ENCODE peak calls at places on chromosomes 11 and 22, in seven cellular contexts. One of them, this sample, is unnamed.
A peak's percentile ranks its signal among the peaks of the same experiment; 100 is the strongest.

GRCh38 chr11:84103096-84103495 is 816.9 kb upstream of the CCDC90B start:
- DNase-seq in nephron progenitor cell: no peak
- DNase-seq in sciatic nerve: no peak
- DNase-seq in CD4-positive, alpha-beta T cell: no peak
- DNase-seq in iPS DF 19.7: no peak
- DNase-seq in fibroblast of lung: no peak
- DNase-seq in GM04503: no peak
- DNase-seq in this sample: no peak

GRCh38 chr11:706439-706956 is 467 bp downstream of the EPS8L2 start:
- DNase-seq in nephron progenitor cell: no peak
- DNase-seq in fibroblast of lung: peak; percentile 51
- DNase-seq in CD4-positive, alpha-beta T cell: no peak
- DNase-seq in GM04503: no peak
- DNase-seq in iPS DF 19.7: no peak
- DNase-seq in sciatic nerve: no peak
- DNase-seq in this sample: no peak

GRCh38 chr11:115939104-115939503 is 434.9 kb upstream of the CADM1 start:
- DNase-seq in fibroblast of lung: peak; percentile 58
- DNase-seq in CD4-positive, alpha-beta T cell: no peak
- DNase-seq in iPS DF 19.7: no peak
- DNase-seq in nephron progenitor cell: no peak
- DNase-seq in GM04503: no peak
- DNase-seq in sciatic nerve: no peak
- DNase-seq in this sample: peak; percentile 20

GRCh38 chr11:28983780-28984179 is 875.6 kb downstream of the METTL15 start:
- DNase-seq in iPS DF 19.7: no peak
- DNase-seq in nephron progenitor cell: no peak
- DNase-seq in GM04503: no peak
- DNase-seq in sciatic nerve: no peak
- DNase-seq in fibroblast of lung: no peak
- DNase-seq in CD4-positive, alpha-beta T cell: no peak
- DNase-seq in this sample: no peak

GRCh38 chr11:124681421-124681820 is 7.7 kb downstream of the SPA17 start:
- DNase-seq in iPS DF 19.7: no peak
- DNase-seq in CD4-positive, alpha-beta T cell: no peak
- DNase-seq in fibroblast of lung: no peak
- DNase-seq in nephron progenitor cell: no peak
- DNase-seq in GM04503: no peak
- DNase-seq in sciatic nerve: no peak
- DNase-seq in this sample: no peak

GRCh38 chr11:114085965-114086364 is 26.5 kb downstream of the ZBTB16 start:
- DNase-seq in iPS DF 19.7: no peak
- DNase-seq in nephron progenitor cell: no peak
- DNase-seq in GM04503: no peak
- DNase-seq in sciatic nerve: no peak
- DNase-seq in CD4-positive, alpha-beta T cell: no peak
- DNase-seq in fibroblast of lung: no peak
- DNase-seq in this sample: no peak

GRCh38 chr11:106670069-106670468 is 348.2 kb downstream of the GUCY1A2 start:
- DNase-seq in fibroblast of lung: no peak
- DNase-seq in CD4-positive, alpha-beta T cell: no peak
- DNase-seq in GM04503: no peak
- DNase-seq in iPS DF 19.7: no peak
- DNase-seq in sciatic nerve: no peak
- DNase-seq in nephron progenitor cell: no peak
- DNase-seq in this sample: no peak

GRCh38 chr11:66956689-66957290 is 1.4 kb downstream of the PC start:
- DNase-seq in iPS DF 19.7: no peak
- DNase-seq in sciatic nerve: no peak
- DNase-seq in fibroblast of lung: peak; percentile 77
- DNase-seq in nephron progenitor cell: peak; percentile 26
- DNase-seq in GM04503: no peak
- DNase-seq in CD4-positive, alpha-beta T cell: no peak
- DNase-seq in this sample: peak; percentile 66

GRCh38 chr22:30253205-30253852 is 6.8 kb upstream of the LIF start:
- DNase-seq in fibroblast of lung: peak; percentile 82
- DNase-seq in CD4-positive, alpha-beta T cell: no peak
- DNase-seq in iPS DF 19.7: no peak
- DNase-seq in sciatic nerve: peak; percentile 86
- DNase-seq in nephron progenitor cell: no peak
- DNase-seq in GM04503: no peak
- DNase-seq in this sample: peak; percentile 60

GRCh38 chr22:20463324-20464095 is 25.9 kb upstream of the SCARF2 start:
- DNase-seq in iPS DF 19.7: no peak
- DNase-seq in CD4-positive, alpha-beta T cell: peak; percentile 21
- DNase-seq in sciatic nerve: no peak
- DNase-seq in GM04503: no peak
- DNase-seq in fibroblast of lung: no peak
- DNase-seq in nephron progenitor cell: no peak
- DNase-seq in this sample: no peak

GRCh38 chr11:64566042-64566914 is 24.7 kb upstream of the SLC22A12 start:
- DNase-seq in sciatic nerve: no peak
- DNase-seq in CD4-positive, alpha-beta T cell: no peak
- DNase-seq in nephron progenitor cell: peak; percentile 56
- DNase-seq in iPS DF 19.7: no peak
- DNase-seq in GM04503: peak; percentile 39
- DNase-seq in fibroblast of lung: peak; percentile 81
- DNase-seq in this sample: peak; percentile 74

GRCh38 chr11:65637794-65638317 is at the start of gene SIPA1:
- DNase-seq in CD4-positive, alpha-beta T cell: peak; percentile 50
- DNase-seq in fibroblast of lung: peak; percentile 91
- DNase-seq in sciatic nerve: peak; percentile 89
- DNase-seq in iPS DF 19.7: no peak
- DNase-seq in GM04503: no peak
- DNase-seq in nephron progenitor cell: peak; percentile 92
- DNase-seq in this sample: peak; percentile 89

GRCh38 chr11:1509626-1510255 is 23.2 kb upstream of the MOB2 start:
- DNase-seq in sciatic nerve: no peak
- DNase-seq in nephron progenitor cell: no peak
- DNase-seq in iPS DF 19.7: no peak
- DNase-seq in fibroblast of lung: no peak
- DNase-seq in GM04503: no peak
- DNase-seq in CD4-positive, alpha-beta T cell: no peak
- DNase-seq in this sample: no peak

GRCh38 chr22:48098243-48098935 is 1335.9 kb downstream of the TBC1D22A start:
- DNase-seq in iPS DF 19.7: no peak
- DNase-seq in fibroblast of lung: no peak
- DNase-seq in nephron progenitor cell: no peak
- DNase-seq in sciatic nerve: no peak
- DNase-seq in GM04503: no peak
- DNase-seq in CD4-positive, alpha-beta T cell: no peak
- DNase-seq in this sample: no peak

GRCh38 chr11:58629857-58630256 is 7.4 kb downstream of the CNTF start:
- DNase-seq in fibroblast of lung: peak; percentile 76
- DNase-seq in GM04503: no peak
- DNase-seq in sciatic nerve: no peak
- DNase-seq in nephron progenitor cell: no peak
- DNase-seq in CD4-positive, alpha-beta T cell: no peak
- DNase-seq in iPS DF 19.7: peak; percentile 33
- DNase-seq in this sample: peak; percentile 79

GRCh38 chr11:115505165-115505564 is 950 bp upstream of the CADM1 start:
- DNase-seq in iPS DF 19.7: no peak
- DNase-seq in sciatic nerve: no peak
- DNase-seq in nephron progenitor cell: peak; percentile 15
- DNase-seq in CD4-positive, alpha-beta T cell: no peak
- DNase-seq in GM04503: no peak
- DNase-seq in fibroblast of lung: no peak
- DNase-seq in this sample: no peak

GRCh38 chr11:132496341-132496740 is 1036.0 kb downstream of the OPCML start:
- DNase-seq in nephron progenitor cell: peak; percentile 53
- DNase-seq in sciatic nerve: no peak
- DNase-seq in fibroblast of lung: peak; percentile 3
- DNase-seq in iPS DF 19.7: no peak
- DNase-seq in CD4-positive, alpha-beta T cell: no peak
- DNase-seq in GM04503: no peak
- DNase-seq in this sample: no peak

GRCh38 chr22:23774922-23775436 is 2.3 kb downstream of the MMP11 start:
- DNase-seq in GM04503: no peak
- DNase-seq in sciatic nerve: no peak
- DNase-seq in fibroblast of lung: peak; percentile 77
- DNase-seq in CD4-positive, alpha-beta T cell: no peak
- DNase-seq in iPS DF 19.7: no peak
- DNase-seq in nephron progenitor cell: no peak
- DNase-seq in this sample: peak; percentile 75

GRCh38 chr22:23849009-23850006 is 8.4 kb upstream of the SLC2A11 start:
- DNase-seq in sciatic nerve: peak; percentile 92
- DNase-seq in nephron progenitor cell: peak; percentile 97
- DNase-seq in fibroblast of lung: peak; percentile 57
- DNase-seq in iPS DF 19.7: no peak
- DNase-seq in GM04503: no peak
- DNase-seq in CD4-positive, alpha-beta T cell: peak; percentile 83
- DNase-seq in this sample: peak; percentile 85

GRCh38 chr11:107563702-107564101 is 1.8 kb downstream of the ALKBH8 start:
- DNase-seq in fibroblast of lung: peak; percentile 69
- DNase-seq in sciatic nerve: no peak
- DNase-seq in GM04503: no peak
- DNase-seq in nephron progenitor cell: peak; percentile 21
- DNase-seq in CD4-positive, alpha-beta T cell: no peak
- DNase-seq in iPS DF 19.7: no peak
- DNase-seq in this sample: peak; percentile 51

GRCh38 chr11:11842426-11843008 is 745 bp downstream of the USP47 start:
- DNase-seq in nephron progenitor cell: no peak
- DNase-seq in GM04503: no peak
- DNase-seq in CD4-positive, alpha-beta T cell: peak; percentile 44
- DNase-seq in fibroblast of lung: peak; percentile 92
- DNase-seq in iPS DF 19.7: no peak
- DNase-seq in sciatic nerve: peak; percentile 73
- DNase-seq in this sample: peak; percentile 80

GRCh38 chr11:109424893-109425292 is 2.9 kb downstream of the C11orf87 start:
- DNase-seq in iPS DF 19.7: no peak
- DNase-seq in GM04503: no peak
- DNase-seq in fibroblast of lung: no peak
- DNase-seq in nephron progenitor cell: peak; percentile 88
- DNase-seq in CD4-positive, alpha-beta T cell: no peak
- DNase-seq in sciatic nerve: no peak
- DNase-seq in this sample: peak; percentile 80

GRCh38 chr11:65870706-65871681 is 1.6 kb downstream of the EFEMP2 start:
- DNase-seq in fibroblast of lung: no peak
- DNase-seq in sciatic nerve: no peak
- DNase-seq in iPS DF 19.7: no peak
- DNase-seq in nephron progenitor cell: peak; percentile 48
- DNase-seq in GM04503: no peak
- DNase-seq in CD4-positive, alpha-beta T cell: no peak
- DNase-seq in this sample: no peak

This sample was measured in cardiac muscle cell.